ENCODE peak calls at places on chromosomes 7 and 10, in five cellular contexts. Y is H1, Q is GM12878, L is HepG2, H is K562. E is an unnamed sample.

GRCh38 chr10:124722812-124723783 is 21.1 kb downstream of the FAM53B start:
- DNase-seq in L (no peak), H (peak; percentile 26), Q (peak; percentile 88), Y (no peak), E (no peak)

GRCh38 chr10:49601857-49602256 is 8.3 kb upstream of the SLC18A3 start:
- DNase-seq in H (peak; percentile 13), Y (no peak), L (no peak), Q (no peak), E (no peak)

GRCh38 chr10:43284341-43284910 is 17.6 kb upstream of the RASGEF1A start:
- DNase-seq in H (peak; percentile 30), L (no peak), Y (no peak), Q (no peak), E (no peak)

GRCh38 chr10:110733256-110733952 is 89.3 kb downstream of the RBM20 start:
- DNase-seq in Y (no peak), H (no peak), Q (no peak), L (no peak), E (no peak)

GRCh38 chr10:123157210-123157609 is 3.0 kb downstream of the BUB3 start:
- DNase-seq in Y (no peak), L (peak; percentile 67), Q (no peak), H (peak; percentile 13), E (no peak)

GRCh38 chr10:69721690-69722310 is 79.9 kb upstream of the COL13A1 start:
- DNase-seq in Y (no peak), H (no peak), Q (no peak), L (no peak), E (no peak)

GRCh38 chr7:92155108-92155755 is 21.0 kb upstream of the CYP51A1 start:
- DNase-seq in Y (no peak), H (no peak), L (no peak), Q (no peak), E (no peak)

GRCh38 chr7:147406521-147407115 is 1183.9 kb upstream of the C7orf33 start:
- DNase-seq in H (no peak), Y (no peak), L (no peak), Q (no peak), E (no peak)

GRCh38 chr10:65622608-65623007 is 1303.2 kb upstream of the LRRTM3 start:
- DNase-seq in Q (no peak), L (no peak), H (no peak), Y (no peak), E (no peak)

GRCh38 chr7:122827763-122828162 is 58.5 kb downstream of the CADPS2 start:
- DNase-seq in H (no peak), Q (no peak), L (peak; percentile 18), Y (no peak), E (no peak)

GRCh38 chr7:86469680-86470295 is 173.9 kb upstream of the GRM3 start:
- DNase-seq in Y (peak; percentile 67), Q (peak; percentile 27), L (peak; percentile 70), H (peak; percentile 77), E (peak; percentile 78)

GRCh38 chr7:100890640-100891521 is 1.4 kb upstream of the UFSP1 start:
- DNase-seq in H (peak; percentile 55), L (no peak), Q (no peak), Y (no peak), E (no peak)

GRCh38 chr7:130473289-130473688 is 18.6 kb upstream of the MEST start:
- DNase-seq in H (no peak), Q (no peak), Y (no peak), L (no peak), E (no peak)

GRCh38 chr10:1208376-1209311 is 152.5 kb downstream of the WDR37 start:
- DNase-seq in H (no peak), L (no peak), Q (no peak), Y (no peak), E (no peak)

GRCh38 chr10:118983263-118983662 is 46.3 kb upstream of the NANOS1 start:
- DNase-seq in Y (no peak), Q (peak; percentile 44), H (no peak), L (peak; percentile 19), E (no peak)

GRCh38 chr10:92238586-92239098 is 52.2 kb downstream of the CPEB3 start:
- DNase-seq in Q (no peak), H (peak; percentile 47), Y (no peak), L (peak; percentile 40), E (no peak)

GRCh38 chr7:44044315-44045225 is at the start of gene DBNL:
- DNase-seq in H (peak; percentile 95), Y (peak; percentile 44), L (peak; percentile 79), Q (peak; percentile 45), E (peak; percentile 59)

GRCh38 chr10:97539523-97540200 is 32.9 kb upstream of the ANKRD2 start:
- DNase-seq in Q (no peak), Y (no peak), L (no peak), H (no peak), E (no peak)

GRCh38 chr10:116947838-116948529 is 57.0 kb downstream of the SHTN1 start:
- DNase-seq in Q (no peak), L (peak; percentile 54), Y (no peak), H (peak; percentile 4), E (peak; percentile 59)

GRCh38 chr7:85685901-85686300 is 499.0 kb upstream of the SEMA3D start:
- DNase-seq in Y (no peak), H (no peak), L (no peak), Q (no peak), E (no peak)

GRCh38 chr10:24374134-24374915 is 165.4 kb downstream of the KIAA1217 start:
- DNase-seq in Y (no peak), L (no peak), Q (no peak), H (no peak), E (no peak)

GRCh38 chr7:157309990-157310668 is 26.7 kb upstream of the DNAJB6 start:
- DNase-seq in Y (peak; percentile 94), H (no peak), Q (no peak), L (peak; percentile 74), E (peak; percentile 80)

GRCh38 chr7:150481207-150481920 is 30.9 kb downstream of the GIMAP8 start:
- DNase-seq in Y (no peak), H (no peak), L (no peak), Q (no peak), E (no peak)

GRCh38 chr10:124059552-124059951 is 33.8 kb downstream of the CHST15 start:
- DNase-seq in H (no peak), Y (no peak), L (no peak), Q (no peak), E (no peak)

GRCh38 chr10:133160813-133161471 is 923 bp downstream of the KNDC1 start:
- DNase-seq in Q (no peak), H (no peak), Y (no peak), L (no peak), E (no peak)

GRCh38 chr7:7996568-7996967 is 28.0 kb downstream of the GLCCI1 start:
- DNase-seq in H (no peak), L (peak; percentile 4), Q (no peak), Y (no peak), E (no peak)

GRCh38 chr7:45105588-45106188 is 5.8 kb downstream of the TBRG4 start:
- DNase-seq in Q (no peak), H (no peak), Y (no peak), L (no peak), E (no peak)

GRCh38 chr10:31698169-31698890 is 230.3 kb downstream of the ARHGAP12 start:
- DNase-seq in L (no peak), H (no peak), Q (no peak), Y (no peak), E (no peak)

GRCh38 chr10:31693499-31693898 is 235.1 kb downstream of the ARHGAP12 start:
- DNase-seq in Q (no peak), Y (no peak), L (no peak), H (no peak), E (no peak)

GRCh38 chr10:31700222-31700621 is 228.4 kb downstream of the ARHGAP12 start:
- DNase-seq in H (no peak), Q (no peak), L (no peak), Y (no peak), E (no peak)

GRCh38 chr10:31694929-31695837 is 233.4 kb downstream of the ARHGAP12 start:
- DNase-seq in Q (no peak), L (no peak), Y (no peak), H (no peak), E (no peak)

GRCh38 chr10:31697271-31698168 is 231.1 kb downstream of the ARHGAP12 start:
- DNase-seq in L (no peak), Q (no peak), H (no peak), Y (no peak), E (no peak)
- TF ChIP-seq POLR2AphosphoS5 in L (no peak), Q (no peak), H (no peak), Y (no peak), E (no peak)

GRCh38 chr7:99406557-99406956 is 1.8 kb downstream of the PDAP1 start:
- DNase-seq in Y (no peak), Q (no peak), H (peak; percentile 53), L (no peak), E (no peak)

GRCh38 chr7:99409192-99409572 is 413 bp downstream of the BUD31 start:
- DNase-seq in Q (no peak), Y (no peak), H (peak; percentile 46), L (no peak), E (no peak)

GRCh38 chr7:99408347-99409191 is at the start of the genes BUD31 and PDAP1:
- DNase-seq in Y (peak; percentile 85), H (peak; percentile 97), L (peak; percentile 91), Q (peak; percentile 90), E (peak; percentile 89)

GRCh38 chr7:99409814-99410213 is 1.0 kb downstream of the BUD31 start:
- DNase-seq in Y (no peak), L (no peak), H (peak; percentile 35), Q (no peak), E (no peak)

DNA sequence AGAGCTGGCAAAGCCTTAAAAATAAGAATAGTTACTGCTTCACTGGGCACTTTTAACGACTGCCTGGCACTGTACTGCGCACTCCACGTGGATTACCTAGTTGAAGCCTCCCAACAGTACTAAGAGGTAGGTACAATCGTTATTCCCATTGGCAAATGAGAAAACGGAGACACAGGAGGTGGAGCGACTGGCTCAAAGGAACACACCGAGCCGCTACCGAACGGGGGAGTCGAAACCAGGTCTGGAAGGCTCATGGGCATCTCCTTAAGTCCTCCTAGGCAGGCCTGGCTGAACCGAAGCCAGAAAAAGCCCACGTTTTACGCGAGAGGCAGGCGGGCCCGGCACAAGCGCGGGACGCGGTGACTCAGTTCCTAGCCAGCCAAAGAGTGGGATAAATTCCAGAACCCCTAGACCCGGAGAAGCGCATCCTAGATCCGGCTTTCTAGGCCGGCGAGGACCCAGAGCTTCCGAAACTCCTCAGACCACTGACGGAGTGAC is 499 bp downstream of the PDAP1 start:
- DNase-seq in H (peak; percentile 67), L (peak; percentile 58), Q (no peak), Y (no peak), E (no peak)
- TF ChIP-seq ATF3 in H (no peak), L (no peak), Q (no peak), Y (no peak), E (no peak)

DNA sequence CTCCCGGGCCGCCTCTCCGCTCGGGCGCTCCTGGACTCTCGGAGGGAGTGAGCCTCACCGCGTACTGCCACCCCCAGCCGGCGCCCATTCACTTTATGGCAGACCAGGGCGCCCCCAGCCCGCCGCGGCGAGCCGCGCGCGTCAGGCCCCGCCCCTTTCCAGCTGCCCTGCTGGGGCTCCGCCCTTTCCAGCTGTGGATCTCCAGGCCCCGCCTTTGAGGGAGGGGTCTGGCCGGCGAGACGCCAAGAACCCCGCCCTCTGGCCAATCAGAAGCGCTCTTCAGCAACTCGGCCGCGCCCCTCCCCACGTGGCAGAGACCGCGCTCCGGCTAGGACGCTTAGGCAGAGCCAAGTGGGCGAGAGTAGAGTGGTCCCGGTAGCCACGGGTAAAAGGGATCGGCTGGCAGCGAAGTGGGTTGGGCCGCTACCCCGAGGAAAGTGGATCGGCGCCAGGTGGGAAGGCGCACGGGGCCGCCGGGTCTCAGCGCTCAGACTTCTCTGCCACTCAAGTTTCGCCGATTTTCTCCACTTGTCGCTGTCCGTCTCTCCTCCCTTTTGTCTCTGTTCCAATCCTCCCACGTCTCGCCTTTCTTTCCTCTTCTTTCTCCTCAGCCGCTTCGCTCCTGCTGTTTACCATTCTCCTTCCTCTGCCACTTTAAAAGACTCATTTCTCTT is at the start of gene PITX3:
- DNase-seq in H (peak; percentile 93), Y (peak; percentile 80), L (peak; percentile 89), Q (no peak), E (peak; percentile 90)
- TF ChIP-seq CTCF in H (peak; percentile 17), Y (no peak), L (peak; percentile 49), Q (no peak), E (no peak)

GRCh38 chr7:55075464-55075971 is 56.7 kb downstream of the EGFR start:
- DNase-seq in L (no peak), Y (no peak), H (no peak), Q (no peak), E (no peak)
- TF ChIP-seq POLR2AphosphoS5 in L (no peak), Y (no peak), H (no peak), Q (no peak), E (no peak)

E was measured in HCT116.